ENCODE peak calls at places on chromosomes 12 and 14, in seven cellular contexts. E is progenitor cell of endocrine pancreas, O is NCI-H510A, K is tibial nerve, B is LoVo, L is T follicular helper cell, A is cerebellar cortex. F is an unnamed sample.

GRCh38 chr12:27524839-27525238 is 833 bp downstream of the PPFIBP1 start:
- DNase-seq in O (no peak), B (peak; percentile 20), A (peak; percentile 4), E (no peak), L (no peak), K (no peak), F (no peak)

GRCh38 chr12:83473408-83474095 is 786.8 kb downstream of the TMTC2 start:
- DNase-seq in L (no peak), K (no peak), A (no peak), O (no peak), E (no peak), B (no peak), F (no peak)

GRCh38 chr12:124661382-124661781 is 94.0 kb upstream of the NCOR2 start:
- DNase-seq in O (no peak), K (no peak), L (no peak), E (no peak), B (no peak), A (no peak), F (no peak)

GRCh38 chr12:49866859-49867579 is 24.1 kb upstream of the BCDIN3D start:
- DNase-seq in A (peak; percentile 84), O (no peak), E (peak; percentile 82), B (peak; percentile 83), L (peak; percentile 54), K (peak; percentile 63), F (peak; percentile 58)

GRCh38 chr12:130917607-130918006 is 36.1 kb upstream of the ADGRD1 start:
- DNase-seq in A (no peak), L (no peak), E (no peak), B (no peak), K (no peak), O (no peak), F (no peak)

GRCh38 chr14:69685217-69685616 is 73.8 kb downstream of the SUSD6 start:
- DNase-seq in E (no peak), L (peak; percentile 20), A (no peak), K (no peak), B (no peak), O (no peak), F (no peak)

GRCh38 chr14:58849609-58850008 is 211.8 kb downstream of the DACT1 start:
- DNase-seq in L (no peak), O (no peak), E (no peak), A (no peak), K (no peak), B (peak; percentile 23), F (no peak)

GRCh38 chr14:63972323-63972932 is 119.6 kb downstream of the SYNE2 start:
- DNase-seq in O (no peak), L (no peak), K (no peak), B (no peak), E (no peak), A (no peak), F (no peak)

GRCh38 chr12:78185651-78186050 is 355.0 kb downstream of the NAV3 start:
- DNase-seq in K (no peak), L (no peak), A (no peak), E (no peak), B (no peak), O (no peak), F (no peak)

GRCh38 chr14:69387311-69387710 is 10.8 kb downstream of the ERH start:
- DNase-seq in L (no peak), E (no peak), B (no peak), A (no peak), K (no peak), O (no peak), F (no peak)